ENCODE peak calls at places on chromosomes 7 and 10, in six cellular contexts. One of them, this sample, is unnamed.

GRCh38 chr10:26689394-26689793 is 8.1 kb upstream of the PDSS1 start:
- DNase-seq in ovary: no peak
- DNase-seq in AG09319: no peak
- DNase-seq in fibroblast of lung: no peak
- DNase-seq in prostate gland: no peak
- DNase-seq in GM13977: no peak
- DNase-seq in this sample: no peak

GRCh38 chr7:85851571-85852193 is 664.8 kb upstream of the SEMA3D start:
- DNase-seq in ovary: no peak
- DNase-seq in GM13977: no peak
- DNase-seq in prostate gland: no peak
- DNase-seq in AG09319: peak; percentile 49
- DNase-seq in fibroblast of lung: peak; percentile 84
- DNase-seq in this sample: no peak

GRCh38 chr7:2198206-2198605 is 34.5 kb downstream of the MAD1L1 start:
- DNase-seq in AG09319: no peak
- DNase-seq in prostate gland: peak; percentile 63
- DNase-seq in ovary: no peak
- DNase-seq in fibroblast of lung: no peak
- DNase-seq in GM13977: no peak
- DNase-seq in this sample: no peak

GRCh38 chr7:148831782-148832181 is 52.3 kb downstream of the EZH2 start:
- DNase-seq in fibroblast of lung: peak; percentile 22
- DNase-seq in GM13977: no peak
- DNase-seq in prostate gland: no peak
- DNase-seq in ovary: no peak
- DNase-seq in AG09319: no peak
- DNase-seq in this sample: no peak

GRCh38 chr7:74020396-74020795 is 7.6 kb upstream of the ELN start:
- DNase-seq in AG09319: no peak
- DNase-seq in ovary: no peak
- DNase-seq in GM13977: no peak
- DNase-seq in fibroblast of lung: no peak
- DNase-seq in prostate gland: no peak
- DNase-seq in this sample: no peak

GRCh38 chr10:93915603-93916002 is 21.8 kb downstream of the SLC35G1 start:
- DNase-seq in ovary: no peak
- DNase-seq in GM13977: no peak
- DNase-seq in fibroblast of lung: no peak
- DNase-seq in prostate gland: no peak
- DNase-seq in AG09319: no peak
- DNase-seq in this sample: no peak

GRCh38 chr7:107253599-107253998 is 84.8 kb downstream of the HBP1 start:
- DNase-seq in prostate gland: no peak
- DNase-seq in AG09319: no peak
- DNase-seq in ovary: no peak
- DNase-seq in GM13977: no peak
- DNase-seq in fibroblast of lung: no peak
- DNase-seq in this sample: no peak

GRCh38 chr10:119651514-119652327 is 541 bp downstream of the BAG3 start:
- DNase-seq in GM13977: peak; percentile 57
- DNase-seq in fibroblast of lung: no peak
- DNase-seq in ovary: peak; percentile 65
- DNase-seq in AG09319: no peak
- DNase-seq in prostate gland: no peak
- DNase-seq in this sample: peak; percentile 29

GRCh38 chr7:154902600-154903082 is 100.3 kb downstream of the PAXIP1 start:
- DNase-seq in ovary: no peak
- DNase-seq in prostate gland: no peak
- DNase-seq in GM13977: no peak
- DNase-seq in AG09319: no peak
- DNase-seq in fibroblast of lung: no peak
- DNase-seq in this sample: no peak

GRCh38 chr10:86310291-86310690 is 56.3 kb downstream of the GRID1 start:
- DNase-seq in prostate gland: no peak
- DNase-seq in AG09319: no peak
- DNase-seq in GM13977: no peak
- DNase-seq in ovary: peak; percentile 12
- DNase-seq in fibroblast of lung: no peak
- DNase-seq in this sample: no peak

GRCh38 chr10:110407301-110408170 is 90.2 kb upstream of the DUSP5 start:
- DNase-seq in AG09319: no peak
- DNase-seq in prostate gland: no peak
- DNase-seq in fibroblast of lung: no peak
- DNase-seq in ovary: no peak
- DNase-seq in GM13977: no peak
- DNase-seq in this sample: no peak

GRCh38 chr10:4771554-4772201 is 54.3 kb upstream of the AKR1E2 start:
- DNase-seq in fibroblast of lung: peak; percentile 55
- DNase-seq in AG09319: no peak
- DNase-seq in ovary: no peak
- DNase-seq in GM13977: no peak
- DNase-seq in prostate gland: no peak
- DNase-seq in this sample: no peak

GRCh38 chr10:123021517-123021916 is 12.7 kb downstream of the ACADSB start:
- DNase-seq in GM13977: no peak
- DNase-seq in prostate gland: no peak
- DNase-seq in ovary: no peak
- DNase-seq in fibroblast of lung: peak; percentile 24
- DNase-seq in AG09319: no peak
- DNase-seq in this sample: no peak

GRCh38 chr10:125004571-125005311 is 62.8 kb downstream of the ZRANB1 start:
- DNase-seq in ovary: peak; percentile 30
- DNase-seq in prostate gland: no peak
- DNase-seq in fibroblast of lung: no peak
- DNase-seq in AG09319: no peak
- DNase-seq in GM13977: no peak
- DNase-seq in this sample: no peak

GRCh38 chr10:125002423-125003145 is 60.7 kb downstream of the ZRANB1 start:
- DNase-seq in fibroblast of lung: no peak
- DNase-seq in prostate gland: no peak
- DNase-seq in AG09319: no peak
- DNase-seq in GM13977: peak; percentile 24
- DNase-seq in ovary: peak; percentile 35
- DNase-seq in this sample: no peak

GRCh38 chr10:125002044-125002422 is 60.1 kb downstream of the ZRANB1 start:
- DNase-seq in fibroblast of lung: no peak
- DNase-seq in AG09319: no peak
- DNase-seq in ovary: no peak
- DNase-seq in GM13977: peak; percentile 18
- DNase-seq in prostate gland: no peak
- DNase-seq in this sample: no peak

GRCh38 chr10:125003901-125004467 is 62.1 kb downstream of the ZRANB1 start:
- DNase-seq in GM13977: no peak
- DNase-seq in prostate gland: no peak
- DNase-seq in ovary: peak; percentile 29
- DNase-seq in AG09319: no peak
- DNase-seq in fibroblast of lung: no peak
- DNase-seq in this sample: no peak

GRCh38 chr10:125003146-125003900 is 61.4 kb downstream of the ZRANB1 start:
- DNase-seq in prostate gland: no peak
- DNase-seq in GM13977: no peak
- DNase-seq in ovary: peak; percentile 38
- DNase-seq in AG09319: no peak
- DNase-seq in fibroblast of lung: no peak
- DNase-seq in this sample: no peak
- TF ChIP-seq CTCF in prostate gland: no peak
- TF ChIP-seq CTCF in GM13977: no peak
- TF ChIP-seq CTCF in ovary: no peak
- TF ChIP-seq CTCF in AG09319: no peak
- TF ChIP-seq CTCF in fibroblast of lung: no peak
- TF ChIP-seq CTCF in this sample: no peak

GRCh38 chr10:77251297-77252013 is 386.2 kb downstream of the KCNMA1 start:
- DNase-seq in ovary: no peak
- DNase-seq in GM13977: no peak
- DNase-seq in prostate gland: no peak
- DNase-seq in AG09319: no peak
- DNase-seq in fibroblast of lung: peak; percentile 64
- DNase-seq in this sample: peak; percentile 62
- TF ChIP-seq CTCF in ovary: no peak
- TF ChIP-seq CTCF in GM13977: peak; percentile 53
- TF ChIP-seq CTCF in prostate gland: no peak
- TF ChIP-seq CTCF in AG09319: peak; percentile 73
- TF ChIP-seq CTCF in fibroblast of lung: peak; percentile 53
- TF ChIP-seq CTCF in this sample: peak; percentile 67

GRCh38 chr10:69459893-69460575 is 8.8 kb downstream of the TSPAN15 start:
- DNase-seq in GM13977: no peak
- DNase-seq in ovary: no peak
- DNase-seq in prostate gland: no peak
- DNase-seq in AG09319: no peak
- DNase-seq in fibroblast of lung: no peak
- DNase-seq in this sample: no peak

GRCh38 chr10:69459101-69459805 is 8.0 kb downstream of the TSPAN15 start:
- DNase-seq in GM13977: no peak
- DNase-seq in fibroblast of lung: no peak
- DNase-seq in AG09319: no peak
- DNase-seq in prostate gland: no peak
- DNase-seq in ovary: no peak
- DNase-seq in this sample: no peak

GRCh38 chr10:69463886-69464285 is 12.6 kb downstream of the TSPAN15 start:
- DNase-seq in prostate gland: no peak
- DNase-seq in GM13977: no peak
- DNase-seq in AG09319: no peak
- DNase-seq in ovary: no peak
- DNase-seq in fibroblast of lung: no peak
- DNase-seq in this sample: no peak

GRCh38 chr10:69460576-69461242 is 9.4 kb downstream of the TSPAN15 start:
- DNase-seq in prostate gland: no peak
- DNase-seq in AG09319: no peak
- DNase-seq in fibroblast of lung: no peak
- DNase-seq in ovary: no peak
- DNase-seq in GM13977: no peak
- DNase-seq in this sample: no peak

GRCh38 chr10:69461327-69462025 is 10.2 kb downstream of the TSPAN15 start:
- DNase-seq in GM13977: no peak
- DNase-seq in AG09319: no peak
- DNase-seq in fibroblast of lung: no peak
- DNase-seq in prostate gland: no peak
- DNase-seq in ovary: no peak
- DNase-seq in this sample: no peak
- TF ChIP-seq CTCF in GM13977: no peak
- TF ChIP-seq CTCF in AG09319: no peak
- TF ChIP-seq CTCF in fibroblast of lung: no peak
- TF ChIP-seq CTCF in prostate gland: no peak
- TF ChIP-seq CTCF in ovary: no peak
- TF ChIP-seq CTCF in this sample: no peak

DNA sequence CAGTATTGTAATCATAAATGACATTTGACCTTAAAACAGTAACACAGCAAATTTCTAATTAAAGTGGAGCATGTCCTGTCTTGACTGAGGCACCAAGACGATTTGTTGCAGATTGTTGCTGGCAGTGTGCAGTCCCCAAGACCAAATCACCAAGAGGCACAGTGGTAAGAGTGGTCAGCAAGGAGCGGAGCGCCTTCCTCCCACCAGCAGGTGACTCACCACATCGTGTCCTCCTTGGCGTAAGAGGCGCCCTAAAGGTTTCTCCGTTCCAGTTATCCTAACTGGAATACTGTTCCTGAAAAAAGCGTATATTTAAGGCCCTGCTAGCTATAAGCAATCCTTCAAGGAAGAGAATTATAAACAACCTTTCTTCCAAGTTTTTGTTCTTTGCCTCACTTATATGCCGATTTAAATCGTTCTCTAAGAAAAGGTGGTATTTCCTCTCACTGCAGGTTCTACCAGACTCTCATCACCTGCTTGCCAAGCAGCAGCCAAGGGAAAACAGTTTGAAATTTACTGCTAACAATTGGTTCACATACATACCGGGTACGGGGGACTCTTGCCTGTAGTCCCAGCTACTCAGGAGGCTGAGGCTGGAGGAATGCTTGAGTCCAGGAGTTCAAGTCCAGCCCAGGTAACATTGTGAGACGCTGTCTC is 10.7 kb upstream of the REPIN1 start:
- DNase-seq in ovary: no peak
- DNase-seq in GM13977: no peak
- DNase-seq in prostate gland: no peak
- DNase-seq in AG09319: no peak
- DNase-seq in fibroblast of lung: no peak
- DNase-seq in this sample: peak; percentile 32
- TF ChIP-seq CTCF in ovary: no peak
- TF ChIP-seq CTCF in GM13977: no peak
- TF ChIP-seq CTCF in prostate gland: no peak
- TF ChIP-seq CTCF in AG09319: no peak
- TF ChIP-seq CTCF in fibroblast of lung: no peak
- TF ChIP-seq CTCF in this sample: no peak

GRCh38 chr7:108452707-108453106 is 3.5 kb downstream of the NRCAM start:
- DNase-seq in AG09319: no peak
- DNase-seq in fibroblast of lung: peak; percentile 45
- DNase-seq in ovary: no peak
- DNase-seq in GM13977: peak; percentile 62
- DNase-seq in prostate gland: no peak
- DNase-seq in this sample: peak; percentile 32
- TF ChIP-seq CTCF in AG09319: peak; percentile 63
- TF ChIP-seq CTCF in fibroblast of lung: peak; percentile 61
- TF ChIP-seq CTCF in ovary: no peak
- TF ChIP-seq CTCF in GM13977: peak; percentile 44
- TF ChIP-seq CTCF in prostate gland: no peak
- TF ChIP-seq CTCF in this sample: peak; percentile 71

DNA sequence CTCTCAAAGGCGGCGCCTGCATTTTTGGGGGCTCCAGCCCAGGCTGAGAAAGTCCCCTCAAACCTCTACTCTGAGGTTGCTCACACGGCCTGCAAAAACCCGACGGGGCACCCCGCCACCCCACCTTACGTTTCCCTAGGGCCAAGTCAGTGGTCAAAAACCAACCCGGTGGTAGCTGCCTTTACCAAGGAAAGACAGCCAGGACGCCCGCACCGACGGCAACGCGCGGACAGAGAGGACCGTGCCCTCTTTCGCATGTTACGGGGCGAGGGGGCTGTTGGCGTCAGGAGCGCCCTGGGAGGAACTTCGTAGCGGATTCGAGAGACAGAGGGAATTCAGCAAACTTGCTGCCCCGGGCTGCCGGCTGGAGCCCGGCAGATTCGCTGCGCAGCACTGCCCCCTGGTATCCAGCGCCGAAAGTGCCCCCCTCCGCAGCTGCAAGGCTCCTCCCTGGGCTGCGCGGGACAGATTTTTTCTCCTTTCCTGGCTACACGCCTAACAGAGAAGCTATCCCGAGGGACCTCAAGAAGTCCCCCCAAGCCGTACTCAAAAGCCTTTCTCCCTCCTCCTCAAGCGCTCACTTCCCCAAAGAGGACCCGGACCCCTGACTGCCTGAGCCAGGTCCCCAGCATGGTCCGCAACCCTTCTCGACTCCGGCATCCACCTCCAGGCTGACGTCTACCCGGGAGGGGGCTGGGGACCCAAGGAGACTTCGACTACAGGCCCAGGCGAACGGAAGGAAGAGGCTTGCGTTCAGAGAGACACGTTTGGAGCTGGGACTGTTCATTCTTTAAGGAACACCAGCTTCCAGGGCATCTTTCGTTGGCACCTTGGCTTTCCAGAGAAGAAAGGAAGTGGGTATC is 27.7 kb upstream of the VAX1 start:
- DNase-seq in prostate gland: no peak
- DNase-seq in GM13977: peak; percentile 66
- DNase-seq in fibroblast of lung: peak; percentile 30
- DNase-seq in ovary: peak; percentile 51
- DNase-seq in AG09319: no peak
- DNase-seq in this sample: peak; percentile 50
- TF ChIP-seq CTCF in prostate gland: no peak
- TF ChIP-seq CTCF in GM13977: peak; percentile 24
- TF ChIP-seq CTCF in fibroblast of lung: peak; percentile 51
- TF ChIP-seq CTCF in ovary: no peak
- TF ChIP-seq CTCF in AG09319: peak; percentile 64
- TF ChIP-seq CTCF in this sample: peak; percentile 42

This sample was measured in activated CD8-positive, alpha-beta T cell treated with anti-CD3 and anti-CD28 coated beads for 36 hours.